ENCODE peak calls at places on chromosomes 6 and 20, in six cellular contexts. X, F, K, R, S and H are unnamed samples. For H3K27me3, the result is how much of the 10 kb centered on the place peaks cover.

GRCh38 chr20:48673485-48673884 is 154.3 kb downstream of the PREX1 start:
- DNase-seq in X (no peak), S (no peak), K (no peak), F (no peak), R (no peak), H (no peak)

GRCh38 chr6:118776607-118777549 is 117.1 kb upstream of the ASF1A start:
- DNase-seq in K (peak), S (peak), R (peak), F (peak), X (peak), H (peak)

GRCh38 chr6:139108378-139108777 is 26.5 kb upstream of the HECA start:
- DNase-seq in R (no peak), F (no peak), K (no peak), S (no peak), X (no peak), H (no peak)

GRCh38 chr20:51511861-51512619 is 30.5 kb downstream of the NFATC2 start:
- DNase-seq in K (no peak), S (no peak), X (no peak), R (no peak), F (no peak), H (no peak)

GRCh38 chr6:54071941-54072340 is 39.3 kb upstream of the MLIP start:
- DNase-seq in X (no peak), K (no peak), F (no peak), S (no peak), R (no peak), H (no peak)

GRCh38 chr6:139829557-139829956 is 455.1 kb upstream of the CITED2 start:
- DNase-seq in K (peak), F (no peak), X (no peak), S (no peak), R (no peak), H (no peak)

GRCh38 chr6:11050735-11051134 is 6.6 kb upstream of the ELOVL2 start:
- DNase-seq in S (no peak), X (no peak), F (no peak), R (no peak), K (no peak), H (no peak)

GRCh38 chr20:34675993-34676641 is 775 bp downstream of the PIGU start:
- DNase-seq in X (no peak), K (no peak), F (no peak), R (no peak), S (no peak), H (no peak)

GRCh38 chr20:63741676-63742380 is 2.3 kb downstream of the SLC2A4RG start:
- DNase-seq in S (no peak), F (no peak), X (no peak), K (no peak), R (no peak), H (no peak)

GRCh38 chr20:57638173-57638894 is 18.1 kb upstream of the ZBP1 start:
- DNase-seq in F (no peak), S (peak), R (peak), X (no peak), K (no peak), H (no peak)

GRCh38 chr6:122839477-122839876 is 50.4 kb downstream of the SMPDL3A start:
- DNase-seq in R (peak), K (peak), F (peak), S (peak), X (peak), H (peak)

GRCh38 chr6:138594042-138594636 is 94.8 kb upstream of the NHSL1 start:
- DNase-seq in X (no peak), K (no peak), R (no peak), S (no peak), F (no peak), H (no peak)

DNA sequence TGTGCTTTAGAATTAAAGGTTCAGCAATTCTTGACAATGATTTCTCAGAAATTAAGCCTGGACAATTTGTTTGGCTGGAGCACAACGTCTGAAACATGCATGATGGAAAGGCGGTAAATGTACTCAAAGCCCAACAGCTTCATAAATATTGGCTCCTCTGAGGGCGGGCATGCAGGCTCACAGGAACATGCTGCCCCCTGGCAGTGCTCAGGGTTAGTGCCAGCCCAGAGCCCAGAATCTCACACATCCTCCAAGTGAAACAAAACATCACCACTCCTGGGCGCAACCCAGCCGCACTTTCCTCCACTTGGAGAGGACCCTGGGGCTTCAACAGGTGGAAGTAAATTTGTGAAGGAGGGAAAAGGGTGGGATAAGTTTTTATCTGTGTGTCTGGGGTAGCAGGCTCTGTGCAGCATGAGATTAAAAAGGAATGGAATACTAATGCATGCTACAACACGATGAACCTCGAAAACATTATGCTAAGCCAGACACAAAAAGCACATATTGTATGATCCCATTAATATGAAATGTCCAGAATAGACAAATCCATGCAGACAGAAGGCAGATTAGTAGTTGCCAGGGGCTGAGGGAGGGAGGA is 54.1 kb upstream of the PTPRT start:
- DNase-seq in K (no peak), F (no peak), X (no peak), R (no peak), S (no peak), H (no peak)
- TF ChIP-seq CTCF in K (no peak), F (no peak), X (no peak), R (peak), S (peak), H (no peak)

DNA sequence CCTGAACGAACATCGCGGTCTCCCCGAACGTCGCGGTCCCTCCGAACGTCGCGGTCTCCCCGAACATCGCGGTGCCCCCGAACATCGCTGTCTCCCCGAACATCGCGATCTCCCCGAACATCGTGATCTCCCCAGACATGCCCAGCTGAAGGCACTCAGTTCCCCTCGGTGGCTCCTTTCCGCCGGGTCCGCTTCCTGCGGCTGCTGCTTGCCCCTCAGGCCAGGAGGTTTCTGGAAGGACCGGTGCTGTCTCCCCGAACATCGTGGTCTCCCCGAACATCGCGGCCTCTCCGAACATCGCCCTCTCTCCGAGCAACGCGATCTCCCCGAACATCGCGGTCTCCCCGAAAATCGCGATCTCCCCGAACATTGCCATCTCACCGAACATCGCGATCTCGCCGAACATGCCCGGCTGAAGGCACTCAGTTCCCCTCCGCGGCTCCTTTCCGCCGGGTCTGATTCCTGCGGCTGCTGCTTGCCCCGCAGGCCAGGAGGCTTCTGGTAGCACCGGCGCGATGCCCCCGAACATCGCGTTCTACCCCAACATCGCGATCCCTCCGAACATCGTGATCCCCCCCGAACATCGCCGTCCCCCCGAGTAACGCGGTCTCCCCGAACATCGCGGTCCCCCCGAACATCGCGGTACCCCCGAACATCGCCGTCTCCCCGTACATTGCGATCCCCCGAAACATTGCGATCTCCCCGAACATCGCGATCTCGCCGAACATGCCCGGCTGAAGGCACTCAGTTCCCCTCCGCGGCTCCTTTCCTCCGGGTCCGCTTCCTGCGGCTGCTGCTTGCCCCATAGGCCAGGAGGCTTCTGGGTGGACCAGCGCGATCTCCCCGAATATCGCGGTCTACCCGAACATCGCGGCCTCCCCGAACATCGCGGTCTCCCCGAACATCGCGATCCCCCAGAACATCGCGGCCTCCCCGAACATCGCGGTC is 774 bp downstream of the ULBP1 start:
- DNase-seq in X (no peak), S (no peak), K (no peak), F (peak), R (no peak), H (peak)
- H3K4me3 ChIP-seq in X (peak), S (peak), K (peak), F (peak), R (peak), H (peak)

GRCh38 chr20:21511485-21511849 is 2.4 kb downstream of the NKX2-2 start:
- DNase-seq in K (no peak), S (no peak), X (no peak), R (no peak), F (no peak), H (no peak)
- H3K27me3 ChIP-seq in K (under half), S (half or more), X (half or more), R (under half), F (half or more), H (half or more)

DNA sequence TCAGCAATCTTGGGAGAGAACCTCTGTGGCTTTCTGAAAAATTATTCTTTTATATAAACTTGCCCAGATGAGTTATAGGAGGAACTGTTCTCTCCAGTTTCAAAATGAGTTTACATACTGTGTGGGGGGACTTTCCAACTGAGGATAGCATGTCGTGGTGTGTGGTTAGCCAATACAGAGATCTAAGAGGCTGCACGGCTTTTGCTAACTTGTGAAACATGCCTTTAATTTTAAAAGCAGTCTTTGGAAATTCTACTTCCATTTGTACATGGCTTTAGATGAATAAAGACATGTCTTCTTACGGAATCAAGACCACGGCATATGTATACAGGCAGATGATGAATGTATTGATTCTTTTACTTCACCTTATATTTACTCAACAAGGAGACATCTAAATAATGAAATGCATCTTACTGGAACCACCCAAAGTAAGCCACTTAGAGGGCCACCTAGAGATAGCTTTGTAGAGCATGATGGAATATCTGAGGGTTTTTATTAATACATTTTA is 39.8 kb downstream of the HIVEP1 start:
- DNase-seq in X (no peak), S (no peak), R (no peak), K (no peak), F (no peak), H (no peak)
- TF ChIP-seq CTCF in X (no peak), S (no peak), R (no peak), K (no peak), F (no peak), H (no peak)

DNA sequence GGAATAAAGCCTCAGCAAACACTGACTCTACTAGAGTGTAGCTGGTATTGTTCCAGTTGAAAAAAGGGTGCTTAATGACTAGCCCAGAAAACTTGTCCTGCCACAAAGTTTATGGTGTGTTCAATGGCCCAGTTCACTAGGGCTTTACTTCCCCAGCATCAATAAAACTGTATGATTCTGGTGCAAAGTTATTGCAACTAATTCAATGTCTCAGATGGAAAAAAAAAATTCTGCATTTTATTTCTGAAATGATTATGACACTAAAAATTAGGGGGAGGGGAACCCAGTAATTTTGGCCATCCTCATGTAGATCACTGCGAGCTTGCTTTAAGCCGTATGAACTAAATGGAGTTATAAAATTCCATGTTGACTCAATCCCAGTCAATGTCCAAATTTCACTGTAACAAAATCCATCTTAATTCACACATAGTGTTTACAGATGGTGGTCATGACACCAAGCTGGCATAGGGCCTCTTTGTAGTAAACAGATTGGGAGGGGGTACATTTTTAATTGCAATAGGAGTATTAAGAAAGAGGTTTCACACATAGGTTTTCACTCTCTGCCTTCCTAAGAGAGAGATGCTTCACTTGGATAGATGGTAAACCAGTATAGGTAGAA is 41.2 kb downstream of the PTPRK start:
- DNase-seq in X (no peak), R (no peak), S (no peak), F (no peak), K (no peak), H (no peak)
- H3K4me3 ChIP-seq in X (no peak), R (no peak), S (no peak), F (no peak), K (no peak), H (no peak)

GRCh38 chr20:62711703-62712101 is 3.1 kb downstream of the NTSR1 start:
- DNase-seq in K (no peak), S (no peak), F (no peak), X (no peak), R (no peak), H (no peak)
- H3K27me3 ChIP-seq in K (under half), S (half or more), F (under half), X (under half), R (under half), H (under half)

GRCh38 chr6:7389451-7390217 is at the start of the genes CAGE1 and RIOK1:
- DNase-seq in S (peak), F (peak), K (peak), X (peak), R (peak), H (peak)
- TF ChIP-seq CTCF in S (peak), F (no peak), K (no peak), X (no peak), R (no peak), H (no peak)

DNA sequence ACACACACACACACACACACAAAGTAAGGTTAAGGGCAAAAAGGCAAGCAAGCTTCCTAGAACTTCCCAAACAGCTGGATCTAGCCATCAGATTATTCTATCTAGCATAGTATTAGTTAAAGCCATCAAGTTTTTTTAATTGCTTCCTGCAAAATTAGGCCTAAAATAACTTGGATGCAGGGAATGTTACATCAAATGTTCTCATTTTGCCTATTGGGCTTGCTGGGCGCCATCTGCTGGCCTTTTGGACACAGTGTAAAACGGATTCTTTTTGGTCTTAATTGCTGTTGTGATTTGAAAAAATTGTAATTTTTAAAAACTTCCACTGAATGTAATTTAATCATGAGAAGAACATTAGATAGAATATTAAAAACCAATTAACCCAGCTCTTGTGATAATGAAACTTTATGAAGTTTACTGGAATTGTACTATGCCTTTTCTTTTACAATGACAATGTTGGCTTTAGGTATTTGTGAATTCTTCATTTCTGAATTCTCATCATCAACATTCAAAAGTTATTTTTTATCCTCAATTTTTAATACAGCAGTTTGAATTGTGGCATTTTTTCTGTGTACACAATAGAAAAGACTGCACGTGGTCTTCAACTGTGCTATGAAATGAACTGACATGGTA is 6.8 kb downstream of the MKKS start:
- DNase-seq in X (peak), R (no peak), S (no peak), F (peak), K (peak), H (peak)
- H3K4me3 ChIP-seq in X (no peak), R (no peak), S (no peak), F (no peak), K (no peak), H (no peak)

GRCh38 chr6:27290850-27291208 is 21.2 kb downstream of the POM121L2 start:
- DNase-seq in R (no peak), K (no peak), F (no peak), S (no peak), X (no peak), H (no peak)

GRCh38 chr6:27286141-27286540 is 25.9 kb downstream of the POM121L2 start:
- DNase-seq in R (no peak), S (no peak), F (no peak), X (no peak), K (no peak), H (no peak)

GRCh38 chr6:27288136-27289044 is 23.7 kb downstream of the POM121L2 start:
- DNase-seq in R (no peak), K (no peak), F (no peak), S (no peak), X (no peak), H (no peak)

GRCh38 chr6:27290065-27290849 is 21.8 kb downstream of the POM121L2 start:
- DNase-seq in R (no peak), X (peak), K (no peak), F (no peak), S (no peak), H (no peak)

GRCh38 chr6:27287751-27288135 is 24.3 kb downstream of the POM121L2 start:
- DNase-seq in F (no peak), R (no peak), S (no peak), X (no peak), K (no peak), H (no peak)
- H3K27me3 ChIP-seq in F (half or more), R (under half), S (half or more), X (under half), K (under half), H (under half)

DNA sequence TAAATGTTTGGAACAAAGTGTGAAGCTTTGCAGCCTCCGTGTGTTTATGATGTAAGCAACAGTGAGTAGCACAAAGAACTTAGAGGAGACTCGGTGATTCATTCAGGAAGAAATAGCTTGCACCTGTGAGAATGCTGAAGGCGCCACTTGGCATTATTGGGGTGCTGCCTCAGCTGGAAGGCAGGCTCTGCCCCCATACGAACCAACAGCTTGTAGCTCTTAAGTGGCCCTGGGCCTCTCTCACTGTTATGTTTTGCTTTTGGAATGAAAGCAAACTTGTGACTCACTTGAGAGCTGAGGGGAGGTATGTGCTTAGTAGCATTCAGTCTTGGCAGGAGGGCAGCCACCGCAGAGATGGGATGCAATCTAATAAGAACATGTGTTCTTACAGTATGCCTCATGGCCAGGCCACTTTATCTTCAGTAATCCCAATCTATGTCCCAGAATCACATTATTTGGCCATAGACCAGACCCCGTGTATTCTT is 310.7 kb downstream of the EYA4 start:
- DNase-seq in S (peak), F (no peak), X (peak), K (peak), R (peak), H (peak)
- TF ChIP-seq CTCF in S (no peak), F (no peak), X (no peak), K (no peak), R (no peak), H (no peak)